ENCODE peak calls at places on chromosomes 5 and 9, in eight cellular contexts. J is cardiac fibroblast; T is kidney; Y is stomach; F is BE2C; H is AG10803; Q is CD8-positive, alpha-beta T cell; Z is bronchial epithelial cell. U is an unnamed sample.

GRCh38 chr9:100445161-100445902 is 18.4 kb downstream of the MSANTD3 start:
- DNase-seq in J (no peak), T (no peak), Y (no peak), F (no peak), H (no peak), Q (no peak), Z (no peak), U (no peak)

GRCh38 chr9:135699440-135699839 is at the start of gene SOHLH1:
- DNase-seq in J (no peak), T (no peak), Y (no peak), F (no peak), H (no peak), Q (no peak), Z (no peak), U (no peak)

GRCh38 chr5:150862070-150862469 is 15.7 kb downstream of the IRGM start:
- DNase-seq in J (no peak), T (no peak), Y (no peak), F (no peak), H (no peak), Q (no peak), Z (no peak), U (no peak)

GRCh38 chr9:15115702-15116639 is 191.0 kb downstream of the TTC39B start:
- DNase-seq in J (no peak), T (no peak), Y (no peak), F (no peak), H (no peak), Q (no peak), Z (no peak), U (no peak)

GRCh38 chr5:76391014-76391413 is 12.1 kb upstream of the IQGAP2 start:
- DNase-seq in J (no peak), T (no peak), Y (no peak), F (no peak), H (no peak), Q (peak; percentile 35), Z (no peak), U (no peak)

GRCh38 chr5:117204404-117204803 is 629.8 kb upstream of the SEMA6A start:
- DNase-seq in J (no peak), T (no peak), Y (no peak), F (no peak), H (no peak), Q (no peak), Z (no peak), U (no peak)

GRCh38 chr5:74044936-74045335 is 418.9 kb downstream of the ARHGEF28 start:
- DNase-seq in J (no peak), T (no peak), Y (no peak), F (no peak), H (no peak), Q (no peak), Z (no peak), U (no peak)

GRCh38 chr9:35107337-35108290 is 4.7 kb upstream of the STOML2 start:
- DNase-seq in J (no peak), T (no peak), Y (no peak), F (no peak), H (no peak), Q (no peak), Z (no peak), U (no peak)

GRCh38 chr9:36471359-36471758 is 71.3 kb upstream of the RNF38 start:
- DNase-seq in J (no peak), T (no peak), Y (no peak), F (no peak), H (no peak), Q (no peak), Z (peak; percentile 10), U (no peak)
- H3K4me3 ChIP-seq in J (no peak overlapping the region), T (peak overlapping the region; percentile 50), Y (no peak overlapping the region), F (no peak overlapping the region), H (peak overlapping the region; percentile 58), Q (peak overlapping the region; percentile 43), Z (no peak overlapping the region), U (no peak overlapping the region)

GRCh38 chr5:33850100-33850594 is 41.6 kb downstream of the ADAMTS12 start:
- DNase-seq in J (peak; percentile 51), T (no peak), Y (no peak), F (no peak), H (peak; percentile 66), Q (peak; percentile 42), Z (peak; percentile 3), U (no peak)
- TF ChIP-seq CTCF in J (no peak), T (no peak), Y (no peak), F (no peak), H (no peak), Q (no peak), Z (no peak), U (no peak)

GRCh38 chr5:171495122-171495700 is 75.8 kb downstream of the FGF18 start:
- DNase-seq in J (peak; percentile 32), T (no peak), Y (no peak), F (no peak), H (peak; percentile 9), Q (no peak), Z (no peak), U (no peak)
- H3K4me3 ChIP-seq in J (no peak overlapping the region), T (no peak overlapping the region), Y (peak overlapping the region; percentile 2), F (no peak overlapping the region), H (no peak overlapping the region), Q (no peak overlapping the region), Z (no peak overlapping the region), U (no peak overlapping the region)

GRCh38 chr9:93684161-93684765 is 107.9 kb downstream of the PHF2 start:
- DNase-seq in J (no peak), T (no peak), Y (no peak), F (no peak), H (no peak), Q (no peak), Z (no peak), U (no peak)

GRCh38 chr9:93681316-93682154 is 105.2 kb downstream of the PHF2 start:
- DNase-seq in J (no peak), T (peak; percentile 65), Y (peak; percentile 26), F (no peak), H (no peak), Q (peak; percentile 7), Z (no peak), U (peak; percentile 23)

GRCh38 chr9:93683331-93684134 is 107.1 kb downstream of the PHF2 start:
- DNase-seq in J (no peak), T (peak; percentile 39), Y (peak; percentile 18), F (no peak), H (no peak), Q (no peak), Z (no peak), U (no peak)

GRCh38 chr9:93680445-93681315 is 104.3 kb downstream of the PHF2 start:
- DNase-seq in J (no peak), T (peak; percentile 68), Y (peak; percentile 25), F (no peak), H (no peak), Q (peak; percentile 8), Z (no peak), U (no peak)

DNA sequence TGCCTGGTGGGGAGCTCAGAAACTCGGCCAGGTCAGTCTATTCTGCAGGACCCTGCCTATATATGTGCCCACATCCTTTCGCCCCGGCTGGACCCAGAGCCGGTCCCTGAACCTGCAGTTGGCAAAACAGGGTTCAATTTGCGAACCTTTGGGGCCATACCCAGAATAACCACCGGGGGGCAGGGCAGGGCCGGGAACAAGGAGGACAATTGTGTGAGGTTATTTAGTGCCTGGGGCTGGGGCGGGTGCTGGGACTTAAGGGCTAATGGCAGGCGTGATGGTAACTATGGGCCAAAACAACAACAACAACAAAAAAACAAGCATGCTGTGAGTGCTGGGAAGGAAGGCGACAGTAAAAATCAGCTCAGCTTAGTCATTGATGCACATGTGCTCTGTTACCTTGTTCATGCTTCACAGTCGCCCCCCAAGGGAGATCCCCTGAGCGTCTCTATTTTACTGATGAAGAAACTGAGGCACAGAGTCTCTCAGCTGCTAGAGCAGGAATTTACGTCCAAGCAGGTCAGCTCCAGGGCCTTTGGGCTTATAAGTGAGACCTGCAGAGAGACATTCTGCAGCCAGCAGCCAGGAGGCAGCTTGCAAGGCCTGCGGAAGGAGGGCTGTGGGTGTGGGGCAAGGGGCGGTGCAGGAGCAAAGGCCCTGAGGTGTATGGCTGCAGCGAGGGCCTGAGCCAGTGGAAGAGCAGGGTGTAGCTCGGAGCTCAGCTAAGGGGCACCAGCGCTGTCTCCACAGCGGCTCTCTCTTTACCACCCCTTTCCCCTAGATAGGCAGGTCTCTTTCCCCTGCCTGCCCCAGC is 106.0 kb downstream of the PHF2 start:
- DNase-seq in J (peak; percentile 67), T (peak; percentile 82), Y (peak; percentile 77), F (peak; percentile 77), H (peak; percentile 48), Q (peak; percentile 61), Z (peak; percentile 28), U (peak; percentile 34)
- TF ChIP-seq CTCF in J (peak; percentile 86), T (peak; percentile 58), Y (peak; percentile 85), F (peak; percentile 82), H (peak; percentile 73), Q (peak; percentile 66), Z (peak; percentile 74), U (peak; percentile 74)

GRCh38 chr9:2732492-2732891 is 15.2 kb downstream of the KCNV2 start:
- DNase-seq in J (no peak), T (no peak), Y (no peak), F (no peak), H (no peak), Q (no peak), Z (no peak), U (no peak)
- H3K4me3 ChIP-seq in J (no peak overlapping the region), T (no peak overlapping the region), Y (no peak overlapping the region), F (no peak overlapping the region), H (no peak overlapping the region), Q (no peak overlapping the region), Z (no peak overlapping the region), U (no peak overlapping the region)

GRCh38 chr5:167863883-167864282 is 427.6 kb upstream of the WWC1 start:
- DNase-seq in J (no peak), T (no peak), Y (no peak), F (no peak), H (no peak), Q (no peak), Z (no peak), U (no peak)
- TF ChIP-seq CTCF in J (no peak), T (no peak), Y (no peak), F (no peak), H (no peak), Q (no peak), Z (no peak), U (no peak)

U was measured in dorsolateral prefrontal cortex.